ENCODE peak calls at places on chromosomes 5 and 9, in seven cellular contexts. X, F, J, V, Y, Q and M are unnamed samples.

GRCh38 chr5:138641547-138642298 is 66.5 kb upstream of the HSPA9 start:
- DNase-seq in J (peak), Q (peak), Y (peak), V (peak), X (peak), F (peak), M (peak)

GRCh38 chr5:98621821-98622220 is 151.6 kb upstream of the RGMB start:
- DNase-seq in Y (no peak), V (no peak), Q (no peak), J (no peak), F (no peak), X (no peak), M (no peak)

GRCh38 chr5:39430461-39430860 is 5.7 kb upstream of the DAB2 start:
- DNase-seq in Q (no peak), V (no peak), Y (no peak), X (no peak), J (peak), F (no peak), M (no peak)

GRCh38 chr5:171586436-171586835 is 167.0 kb downstream of the FGF18 start:
- DNase-seq in Q (no peak), V (no peak), Y (no peak), X (no peak), J (no peak), F (no peak), M (no peak)

GRCh38 chr5:109852371-109853160 is 162.8 kb downstream of the MAN2A1 start:
- DNase-seq in X (no peak), J (no peak), Q (no peak), Y (no peak), F (peak), V (peak), M (no peak)

GRCh38 chr5:45796959-45797553 is 100.9 kb upstream of the HCN1 start:
- DNase-seq in Q (peak), X (no peak), J (peak), F (no peak), V (no peak), Y (no peak), M (no peak)

GRCh38 chr5:15554542-15554941 is 54.6 kb downstream of the FBXL7 start:
- DNase-seq in V (no peak), J (no peak), Y (peak), F (no peak), X (peak), Q (peak), M (no peak)

GRCh38 chr5:35902032-35902681 is 36.3 kb downstream of the CAPSL start:
- DNase-seq in Q (no peak), V (peak), X (no peak), J (no peak), Y (no peak), F (peak), M (no peak)

GRCh38 chr9:12717907-12718306 is 24.7 kb downstream of the TYRP1 start:
- DNase-seq in V (no peak), Y (no peak), J (no peak), Q (no peak), F (no peak), X (no peak), M (no peak)

GRCh38 chr9:12715268-12715667 is 22.1 kb downstream of the TYRP1 start:
- DNase-seq in Q (no peak), J (no peak), V (no peak), X (no peak), Y (no peak), F (no peak), M (no peak)

GRCh38 chr9:12719431-12719830 is 26.2 kb downstream of the TYRP1 start:
- DNase-seq in X (no peak), Y (no peak), F (peak), J (peak), V (peak), Q (peak), M (no peak)

GRCh38 chr9:12718482-12719026 is 25.4 kb downstream of the TYRP1 start:
- DNase-seq in X (peak), F (peak), Q (peak), J (no peak), V (peak), Y (peak), M (peak)

DNA sequence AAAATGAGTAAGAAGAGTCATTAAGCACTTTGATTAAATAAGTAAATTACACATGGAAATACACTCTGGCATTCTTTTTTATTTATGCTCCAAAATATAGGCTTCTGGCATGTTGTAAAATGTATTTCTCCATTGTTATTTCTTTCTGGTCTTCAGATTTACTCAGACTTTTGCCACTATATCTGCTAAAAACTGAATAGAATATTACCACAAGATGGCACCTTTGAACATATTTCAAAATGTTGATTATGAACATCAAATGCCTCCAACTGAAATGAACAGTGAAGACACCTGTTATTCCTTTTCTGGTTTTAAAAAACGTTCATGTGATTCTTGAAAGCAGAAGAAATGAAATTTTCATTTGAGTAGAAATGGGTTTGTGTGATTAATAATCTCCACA is 23.6 kb downstream of the TYRP1 start:
- DNase-seq in X (no peak), Y (no peak), F (no peak), J (no peak), V (no peak), Q (no peak), M (no peak)
- H3K23ac ChIP-seq in X (no peak), Y (no peak), F (no peak), J (no peak), V (no peak), Q (no peak), M (no peak)

GRCh38 chr5:113171520-113171919 is 194.9 kb downstream of the DCP2 start:
- DNase-seq in J (no peak), X (no peak), Q (no peak), F (no peak), Y (no peak), V (no peak), M (no peak)
- H3K27ac ChIP-seq in J (no peak), X (no peak), Q (no peak), F (no peak), Y (no peak), V (no peak), M (no peak)

GRCh38 chr5:174615986-174616500 is 108.3 kb upstream of the MSX2 start:
- DNase-seq in Y (no peak), X (no peak), J (peak), V (no peak), F (no peak), Q (no peak), M (no peak)
- H3K23ac ChIP-seq in Y (no peak), X (no peak), J (no peak), V (no peak), F (no peak), Q (no peak), M (no peak)

GRCh38 chr5:88940712-88941111 is 57.7 kb upstream of the MEF2C start:
- DNase-seq in Q (no peak), J (no peak), F (peak), X (no peak), V (no peak), Y (no peak), M (no peak)

GRCh38 chr5:88941581-88941980 is 58.6 kb upstream of the MEF2C start:
- DNase-seq in Y (no peak), J (no peak), Q (no peak), F (no peak), V (no peak), X (no peak), M (no peak)

GRCh38 chr5:88944751-88945507 is 61.9 kb upstream of the MEF2C start:
- DNase-seq in J (no peak), Q (no peak), Y (no peak), F (peak), V (peak), X (no peak), M (no peak)

GRCh38 chr5:88939300-88939699 is 56.3 kb upstream of the MEF2C start:
- DNase-seq in F (no peak), J (no peak), V (no peak), Y (no peak), Q (no peak), X (no peak), M (no peak)

DNA sequence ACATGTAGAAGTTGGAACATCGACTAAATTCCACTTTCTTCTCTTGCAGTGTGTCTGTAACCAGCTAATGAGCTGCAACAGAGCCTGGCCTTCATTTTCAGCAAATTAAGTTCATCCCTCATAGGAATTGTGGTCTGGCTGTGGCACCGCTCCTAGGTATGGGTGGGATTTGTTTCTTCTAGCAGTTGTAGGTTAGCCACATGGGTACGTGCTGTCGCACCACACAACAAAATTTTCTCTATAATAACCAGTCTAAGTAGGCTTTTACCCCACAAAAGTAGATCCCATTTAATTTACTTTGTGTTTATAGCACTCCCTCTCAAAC is 59.9 kb upstream of the MEF2C start:
- DNase-seq in Q (no peak), V (no peak), X (no peak), J (no peak), Y (no peak), F (no peak), M (no peak)
- H3K27ac ChIP-seq in Q (no peak), V (peak), X (no peak), J (no peak), Y (no peak), F (no peak), M (no peak)

DNA sequence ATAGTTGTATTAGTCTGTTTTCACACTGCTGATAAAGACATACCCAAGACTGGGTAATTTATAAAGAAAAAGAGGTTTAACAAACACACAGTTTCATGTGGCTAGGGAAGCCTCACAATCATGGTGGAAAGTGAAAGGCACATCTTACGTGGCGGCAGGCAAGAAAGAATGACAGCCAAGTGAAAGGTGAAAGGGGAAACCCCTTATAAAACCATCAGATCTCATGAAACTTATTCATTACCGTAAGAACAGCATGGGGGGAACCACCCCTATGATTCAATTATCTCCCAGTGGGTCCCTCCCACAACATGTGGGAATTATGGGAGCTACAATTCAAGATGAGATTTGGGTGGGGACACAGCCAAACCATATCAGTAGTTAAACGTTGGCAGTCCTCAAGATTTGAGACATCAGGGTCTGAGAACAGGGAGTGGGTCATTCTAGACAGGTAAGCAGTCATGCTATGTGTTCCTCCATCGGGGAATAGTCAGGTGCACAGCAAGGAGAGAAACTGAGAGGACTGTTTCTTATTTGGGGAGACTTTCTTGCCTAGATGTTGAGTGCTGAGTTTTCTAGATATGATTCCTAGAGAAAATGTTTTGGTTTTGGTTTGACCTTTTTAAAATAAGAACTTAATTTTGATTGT is 45.8 kb upstream of the ENTREP1 start:
- DNase-seq in F (no peak), X (no peak), J (no peak), Q (no peak), Y (no peak), V (no peak), M (no peak)
- H3K23ac ChIP-seq in F (no peak), X (no peak), J (no peak), Q (no peak), Y (no peak), V (no peak), M (no peak)

DNA sequence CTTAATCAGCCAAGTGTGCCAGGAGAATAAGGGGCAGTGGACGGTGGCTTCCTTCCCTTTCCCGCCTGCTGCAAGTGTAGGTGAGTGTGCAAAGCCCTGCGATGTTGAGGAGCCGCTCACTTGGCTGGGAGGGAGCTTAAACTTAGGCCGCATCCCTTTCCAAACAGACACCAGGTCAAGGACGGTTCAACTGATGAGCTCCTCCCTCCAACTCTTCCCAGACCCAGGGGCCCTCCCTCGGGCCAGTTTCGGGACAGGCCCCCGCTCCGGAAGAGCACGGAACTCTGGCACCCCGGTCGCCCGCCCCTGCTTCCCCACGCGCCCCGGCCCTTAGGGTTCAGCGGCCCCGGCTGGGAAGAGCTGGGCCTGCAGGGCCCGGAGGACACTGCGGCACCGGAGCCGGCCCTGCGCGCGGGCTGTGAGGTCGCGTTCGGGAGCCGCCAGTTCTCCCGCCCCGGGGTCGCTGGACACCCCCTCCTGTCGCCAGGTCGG is 481 bp downstream of the MRPL36 start:
- DNase-seq in Y (no peak), J (peak), Q (peak), F (peak), X (no peak), V (peak), M (no peak)
- H3K27ac ChIP-seq in Y (peak), J (no peak), Q (no peak), F (no peak), X (no peak), V (peak), M (no peak)

DNA sequence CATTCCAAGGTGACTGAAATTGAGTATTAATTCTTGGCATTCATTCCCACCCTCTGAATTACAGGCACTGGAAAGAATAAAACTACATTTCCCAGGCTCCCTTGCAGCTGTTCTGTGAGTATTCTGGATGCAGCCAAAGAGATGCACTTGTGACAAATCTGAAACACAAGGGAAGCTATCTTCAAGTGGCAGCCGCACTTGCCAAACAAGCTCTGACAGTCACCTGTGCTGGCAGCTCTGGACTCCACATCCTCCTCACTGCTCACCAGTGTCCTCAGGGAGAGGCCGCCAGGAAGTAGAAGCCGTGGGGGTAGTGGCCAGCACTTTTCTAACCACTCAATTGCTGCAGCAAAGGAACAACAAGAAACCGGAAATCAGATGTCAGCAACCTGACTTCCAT is 275.0 kb downstream of the NR2F1-AS1 start:
- DNase-seq in Y (no peak), J (no peak), X (peak), Q (peak), V (no peak), F (no peak), M (no peak)
- H3K23ac ChIP-seq in Y (no peak), J (no peak), X (no peak), Q (no peak), V (no peak), F (no peak), M (no peak)

GRCh38 chr5:143243103-143243502 is 160.4 kb downstream of the NR3C1 start:
- DNase-seq in X (no peak), J (peak), V (no peak), F (no peak), Q (no peak), Y (no peak), M (no peak)

GRCh38 chr5:143244990-143245389 is 158.5 kb downstream of the NR3C1 start:
- DNase-seq in Q (no peak), V (peak), X (no peak), J (no peak), F (peak), Y (no peak), M (no peak)

GRCh38 chr5:143241892-143242291 is 161.6 kb downstream of the NR3C1 start:
- DNase-seq in F (peak), X (no peak), J (no peak), Y (no peak), V (peak), Q (no peak), M (no peak)

GRCh38 chr5:143245929-143246561 is 157.4 kb downstream of the NR3C1 start:
- DNase-seq in V (peak), Y (no peak), F (peak), J (peak), X (no peak), Q (no peak), M (no peak)

DNA sequence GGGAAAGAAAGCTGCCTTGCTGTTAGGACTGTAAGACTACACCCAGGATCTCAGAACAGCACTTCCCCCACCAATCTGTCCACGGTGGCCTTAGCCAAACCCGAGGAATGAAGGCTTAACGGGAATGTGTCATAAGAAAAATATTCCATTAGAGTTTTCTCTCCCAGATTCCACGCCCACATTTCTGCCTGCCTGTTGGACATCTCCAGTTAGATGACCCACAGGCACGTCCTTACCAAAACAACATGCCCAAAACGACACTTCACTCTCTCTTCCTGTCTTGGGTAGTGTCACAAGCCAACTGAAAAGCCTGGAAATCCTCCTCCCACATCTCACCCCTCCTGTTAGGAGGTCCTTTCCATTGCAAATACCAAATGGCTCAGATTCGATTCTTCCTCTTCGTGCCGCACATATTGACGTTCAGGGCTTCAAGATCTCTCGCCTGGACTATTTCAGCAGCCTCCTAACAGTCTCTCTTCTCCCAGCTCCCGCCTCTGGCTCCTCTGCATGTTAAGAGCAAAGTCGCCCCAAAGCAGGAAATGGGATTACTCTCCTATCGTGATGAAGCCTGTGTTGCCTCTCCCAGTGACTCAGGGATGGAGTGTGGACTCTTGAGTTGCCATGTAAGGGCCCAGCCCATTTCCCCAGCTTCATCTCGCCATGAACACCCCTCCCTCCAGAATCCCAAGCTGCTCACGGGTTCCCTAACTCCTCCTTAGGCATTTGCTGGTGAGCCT is 159.3 kb downstream of the NR3C1 start:
- DNase-seq in Q (peak), J (peak), Y (no peak), X (no peak), V (peak), F (peak), M (no peak)
- H3K27ac ChIP-seq in Q (no peak), J (peak), Y (no peak), X (no peak), V (peak), F (peak), M (no peak)

DNA sequence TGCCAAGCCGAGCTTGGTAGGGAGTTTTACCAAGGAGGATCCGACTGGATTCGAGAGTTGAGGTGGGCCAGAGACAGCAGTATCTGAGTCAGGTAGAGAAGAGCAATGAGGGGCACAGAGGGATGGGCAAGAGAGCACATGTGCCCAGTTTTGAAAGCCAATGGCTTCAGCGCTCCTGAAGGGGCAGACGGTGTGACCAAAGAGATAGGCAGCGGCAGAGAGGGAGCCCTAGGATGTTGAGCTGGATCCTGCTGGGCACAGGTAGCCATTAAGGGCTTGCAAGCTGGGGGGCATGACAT is 941 bp downstream of the FGFR4 start:
- DNase-seq in V (no peak), F (no peak), Q (no peak), Y (no peak), X (peak), J (no peak), M (no peak)
- H3K23ac ChIP-seq in V (no peak), F (no peak), Q (peak), Y (no peak), X (no peak), J (no peak), M (peak)

DNA sequence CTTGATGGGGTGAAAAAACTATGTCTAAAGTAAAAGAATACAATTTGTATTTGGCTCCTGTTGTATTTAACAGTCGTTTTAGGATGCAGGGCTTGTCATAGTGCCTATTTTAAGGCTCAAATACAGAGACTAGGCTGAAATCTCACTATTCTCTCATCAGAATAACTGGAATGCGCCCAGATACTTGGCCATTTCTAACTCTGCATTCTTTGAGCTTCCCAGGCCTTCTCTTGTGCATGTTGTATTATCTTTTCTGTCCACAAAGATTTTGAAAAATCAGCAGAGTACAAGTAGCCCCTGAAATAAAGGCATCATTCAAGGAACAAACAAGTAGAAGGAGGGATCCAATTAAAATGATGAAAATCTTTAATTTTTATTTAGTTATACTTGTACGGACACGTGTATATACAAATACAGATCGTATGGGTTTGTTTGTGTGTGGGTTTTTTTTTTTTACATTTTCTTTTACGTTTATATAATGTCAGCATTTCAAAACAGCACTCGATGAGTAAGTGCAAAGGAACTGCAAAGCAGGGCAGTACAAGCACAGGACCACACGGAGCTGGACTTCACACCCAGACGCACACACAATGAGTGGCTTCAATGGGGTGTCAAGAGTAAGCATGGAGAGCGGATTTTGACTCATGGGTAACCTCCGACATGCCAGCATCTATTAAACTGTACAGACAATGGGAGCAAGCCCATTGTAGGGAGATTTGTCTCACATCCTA is 294.0 kb downstream of the EFNA5 start:
- DNase-seq in X (no peak), J (peak), Q (peak), Y (no peak), F (peak), V (peak), M (no peak)
- H3K27ac ChIP-seq in X (no peak), J (no peak), Q (no peak), Y (no peak), F (peak), V (peak), M (no peak)